ENCODE peak calls at places on chromosomes 13 and 19, in eight cellular contexts. One of them, this sample, is unnamed.

GRCh38 chr13:24232474-24232873 is 72.0 kb downstream of the SPATA13 start:
- DNase-seq in cardiac fibroblast: no peak
- DNase-seq in heart right ventricle: no peak
- DNase-seq in A172: no peak
- DNase-seq in neural crest cell: no peak
- DNase-seq in NCI-H460: no peak
- DNase-seq in HS-5: no peak
- DNase-seq in LoVo: no peak
- DNase-seq in this sample: no peak

GRCh38 chr13:99015606-99016520 is 38.0 kb upstream of the DOCK9 start:
- DNase-seq in A172: no peak
- DNase-seq in LoVo: no peak
- DNase-seq in heart right ventricle: no peak
- DNase-seq in HS-5: no peak
- DNase-seq in cardiac fibroblast: no peak
- DNase-seq in neural crest cell: no peak
- DNase-seq in NCI-H460: no peak
- DNase-seq in this sample: no peak

GRCh38 chr13:103277099-103277498 is 210.9 kb upstream of the SLC10A2 start:
- DNase-seq in NCI-H460: no peak
- DNase-seq in HS-5: no peak
- DNase-seq in A172: no peak
- DNase-seq in cardiac fibroblast: no peak
- DNase-seq in neural crest cell: no peak
- DNase-seq in LoVo: no peak
- DNase-seq in heart right ventricle: no peak
- DNase-seq in this sample: no peak

GRCh38 chr13:94702181-94703041 is 9.9 kb downstream of the SOX21 start:
- DNase-seq in heart right ventricle: no peak
- DNase-seq in HS-5: no peak
- DNase-seq in neural crest cell: no peak
- DNase-seq in LoVo: no peak
- DNase-seq in cardiac fibroblast: no peak
- DNase-seq in NCI-H460: no peak
- DNase-seq in A172: no peak
- DNase-seq in this sample: no peak

GRCh38 chr13:84951128-84951527 is 848.1 kb downstream of the SLITRK6 start:
- DNase-seq in LoVo: no peak
- DNase-seq in neural crest cell: no peak
- DNase-seq in heart right ventricle: no peak
- DNase-seq in cardiac fibroblast: no peak
- DNase-seq in NCI-H460: no peak
- DNase-seq in A172: no peak
- DNase-seq in HS-5: no peak
- DNase-seq in this sample: peak

GRCh38 chr13:110274687-110275086 is 32.3 kb downstream of the COL4A1 start:
- DNase-seq in LoVo: no peak
- DNase-seq in HS-5: no peak
- DNase-seq in neural crest cell: no peak
- DNase-seq in heart right ventricle: no peak
- DNase-seq in A172: no peak
- DNase-seq in NCI-H460: no peak
- DNase-seq in cardiac fibroblast: no peak
- DNase-seq in this sample: no peak

GRCh38 chr13:50740052-50740741 is 103.3 kb downstream of the DLEU7 start:
- DNase-seq in heart right ventricle: no peak
- DNase-seq in NCI-H460: no peak
- DNase-seq in neural crest cell: no peak
- DNase-seq in HS-5: no peak
- DNase-seq in LoVo: no peak
- DNase-seq in A172: no peak
- DNase-seq in cardiac fibroblast: peak
- DNase-seq in this sample: no peak

GRCh38 chr13:50261502-50261901 is 246.3 kb downstream of the KCNRG start:
- DNase-seq in A172: no peak
- DNase-seq in neural crest cell: no peak
- DNase-seq in NCI-H460: no peak
- DNase-seq in LoVo: no peak
- DNase-seq in cardiac fibroblast: no peak
- DNase-seq in HS-5: no peak
- DNase-seq in heart right ventricle: no peak
- DNase-seq in this sample: no peak

GRCh38 chr19:6735181-6735891 is 2.0 kb downstream of the GPR108 start:
- DNase-seq in LoVo: no peak
- DNase-seq in NCI-H460: no peak
- DNase-seq in HS-5: no peak
- DNase-seq in heart right ventricle: no peak
- DNase-seq in neural crest cell: no peak
- DNase-seq in cardiac fibroblast: no peak
- DNase-seq in A172: no peak
- DNase-seq in this sample: no peak

GRCh38 chr13:42380420-42381164 is 108.6 kb downstream of the AKAP11 start:
- DNase-seq in NCI-H460: no peak
- DNase-seq in HS-5: no peak
- DNase-seq in cardiac fibroblast: no peak
- DNase-seq in neural crest cell: no peak
- DNase-seq in heart right ventricle: no peak
- DNase-seq in A172: no peak
- DNase-seq in LoVo: no peak
- DNase-seq in this sample: no peak

GRCh38 chr19:33486407-33486806 is 35.2 kb downstream of the PEPD start:
- DNase-seq in HS-5: no peak
- DNase-seq in NCI-H460: no peak
- DNase-seq in A172: no peak
- DNase-seq in heart right ventricle: no peak
- DNase-seq in LoVo: no peak
- DNase-seq in neural crest cell: no peak
- DNase-seq in cardiac fibroblast: no peak
- DNase-seq in this sample: no peak

GRCh38 chr13:109610517-109610916 is 175.9 kb downstream of the IRS2 start:
- DNase-seq in A172: peak
- DNase-seq in neural crest cell: no peak
- DNase-seq in LoVo: no peak
- DNase-seq in NCI-H460: peak
- DNase-seq in heart right ventricle: peak
- DNase-seq in cardiac fibroblast: peak
- DNase-seq in HS-5: no peak
- DNase-seq in this sample: no peak

GRCh38 chr19:47203254-47203653 is 27.7 kb downstream of the BBC3 start:
- DNase-seq in HS-5: no peak
- DNase-seq in neural crest cell: no peak
- DNase-seq in heart right ventricle: no peak
- DNase-seq in NCI-H460: peak
- DNase-seq in A172: no peak
- DNase-seq in LoVo: no peak
- DNase-seq in cardiac fibroblast: no peak
- DNase-seq in this sample: no peak

GRCh38 chr19:48094129-48094842 is 16.3 kb downstream of the PLA2G4C start:
- DNase-seq in LoVo: no peak
- DNase-seq in cardiac fibroblast: no peak
- DNase-seq in heart right ventricle: no peak
- DNase-seq in neural crest cell: no peak
- DNase-seq in HS-5: no peak
- DNase-seq in A172: no peak
- DNase-seq in NCI-H460: no peak
- DNase-seq in this sample: no peak

GRCh38 chr19:19403373-19403901 is 2.0 kb upstream of the GATAD2A start:
- DNase-seq in A172: peak
- DNase-seq in cardiac fibroblast: peak
- DNase-seq in heart right ventricle: no peak
- DNase-seq in HS-5: no peak
- DNase-seq in LoVo: peak
- DNase-seq in neural crest cell: no peak
- DNase-seq in NCI-H460: no peak
- DNase-seq in this sample: no peak

GRCh38 chr19:33440682-33441081 is 67.2 kb downstream of the CEBPG start:
- DNase-seq in NCI-H460: no peak
- DNase-seq in neural crest cell: no peak
- DNase-seq in LoVo: no peak
- DNase-seq in heart right ventricle: no peak
- DNase-seq in A172: no peak
- DNase-seq in cardiac fibroblast: no peak
- DNase-seq in HS-5: no peak
- DNase-seq in this sample: no peak

GRCh38 chr13:97911311-97912138 is 42.0 kb upstream of the IPO5 start:
- DNase-seq in neural crest cell: no peak
- DNase-seq in NCI-H460: peak
- DNase-seq in HS-5: peak
- DNase-seq in cardiac fibroblast: peak
- DNase-seq in LoVo: no peak
- DNase-seq in A172: peak
- DNase-seq in heart right ventricle: no peak
- DNase-seq in this sample: peak

GRCh38 chr19:4977299-4978174 is 8.6 kb downstream of the KDM4B start:
- DNase-seq in HS-5: no peak
- DNase-seq in A172: peak
- DNase-seq in heart right ventricle: no peak
- DNase-seq in neural crest cell: no peak
- DNase-seq in NCI-H460: no peak
- DNase-seq in LoVo: no peak
- DNase-seq in cardiac fibroblast: peak
- DNase-seq in this sample: no peak

GRCh38 chr19:1130801-1131717 is 27.3 kb downstream of the GPX4 start:
- DNase-seq in NCI-H460: no peak
- DNase-seq in A172: no peak
- DNase-seq in cardiac fibroblast: no peak
- DNase-seq in neural crest cell: no peak
- DNase-seq in LoVo: no peak
- DNase-seq in heart right ventricle: no peak
- DNase-seq in HS-5: no peak
- DNase-seq in this sample: no peak

GRCh38 chr13:25980255-25980654 is 71.6 kb downstream of the SHISA2 start:
- DNase-seq in LoVo: no peak
- DNase-seq in HS-5: no peak
- DNase-seq in cardiac fibroblast: peak
- DNase-seq in NCI-H460: no peak
- DNase-seq in A172: peak
- DNase-seq in neural crest cell: no peak
- DNase-seq in heart right ventricle: no peak
- DNase-seq in this sample: no peak

This sample was measured in epithelial cell of prostate.